ENCODE peak calls at places on chromosomes 11 and 22, in seven cellular contexts. One of them, this sample, is unnamed.

GRCh38 chr11:29119691-29120328 is 897.0 kb downstream of the KCNA4 start:
- DNase-seq in SK-N-SH: no peak
- DNase-seq in HCT116: no peak
- DNase-seq in endothelial cell of umbilical vein: peak; percentile 99
- DNase-seq in K562: no peak
- DNase-seq in GM12878: no peak
- DNase-seq in HepG2: no peak
- DNase-seq in this sample: no peak

GRCh38 chr22:46071451-46072029 is 78.8 kb upstream of the PPARA start:
- DNase-seq in K562: no peak
- DNase-seq in endothelial cell of umbilical vein: peak; percentile 92
- DNase-seq in HepG2: no peak
- DNase-seq in HCT116: peak; percentile 80
- DNase-seq in SK-N-SH: peak; percentile 88
- DNase-seq in GM12878: no peak
- DNase-seq in this sample: no peak

GRCh38 chr11:120354779-120355178 is 18.6 kb downstream of the ARHGEF12 start:
- DNase-seq in endothelial cell of umbilical vein: no peak
- DNase-seq in K562: no peak
- DNase-seq in HCT116: no peak
- DNase-seq in HepG2: peak; percentile 22
- DNase-seq in SK-N-SH: no peak
- DNase-seq in GM12878: no peak
- DNase-seq in this sample: no peak

GRCh38 chr11:66106786-66107599 is 36.9 kb downstream of the PACS1 start:
- DNase-seq in GM12878: no peak
- DNase-seq in HCT116: no peak
- DNase-seq in K562: no peak
- DNase-seq in endothelial cell of umbilical vein: no peak
- DNase-seq in HepG2: peak; percentile 42
- DNase-seq in SK-N-SH: no peak
- DNase-seq in this sample: no peak

GRCh38 chr11:67534070-67534679 is 10.9 kb upstream of the CABP2 start:
- DNase-seq in HCT116: peak; percentile 21
- DNase-seq in endothelial cell of umbilical vein: no peak
- DNase-seq in SK-N-SH: no peak
- DNase-seq in GM12878: no peak
- DNase-seq in K562: no peak
- DNase-seq in HepG2: no peak
- DNase-seq in this sample: no peak

GRCh38 chr22:26894766-26895485 is 237.5 kb downstream of the MIAT start:
- DNase-seq in HepG2: peak; percentile 37
- DNase-seq in HCT116: peak; percentile 4
- DNase-seq in endothelial cell of umbilical vein: peak; percentile 88
- DNase-seq in GM12878: no peak
- DNase-seq in K562: no peak
- DNase-seq in SK-N-SH: no peak
- DNase-seq in this sample: no peak

GRCh38 chr22:44358723-44359440 is 46.1 kb upstream of the SHISAL1 start:
- DNase-seq in GM12878: no peak
- DNase-seq in K562: no peak
- DNase-seq in endothelial cell of umbilical vein: no peak
- DNase-seq in SK-N-SH: no peak
- DNase-seq in HepG2: no peak
- DNase-seq in HCT116: no peak
- DNase-seq in this sample: no peak

GRCh38 chr11:75427181-75427580 is 5.8 kb downstream of the KLHL35 start:
- DNase-seq in HCT116: no peak
- DNase-seq in SK-N-SH: no peak
- DNase-seq in K562: no peak
- DNase-seq in endothelial cell of umbilical vein: no peak
- DNase-seq in GM12878: no peak
- DNase-seq in HepG2: no peak
- DNase-seq in this sample: no peak

GRCh38 chr11:8335683-8336082 is 72.0 kb upstream of the LMO1 start:
- DNase-seq in HCT116: no peak
- DNase-seq in K562: no peak
- DNase-seq in HepG2: no peak
- DNase-seq in endothelial cell of umbilical vein: no peak
- DNase-seq in GM12878: no peak
- DNase-seq in SK-N-SH: no peak
- DNase-seq in this sample: no peak

GRCh38 chr11:96260067-96260511 is 82.9 kb downstream of the MAML2 start:
- DNase-seq in HepG2: no peak
- DNase-seq in GM12878: no peak
- DNase-seq in K562: peak; percentile 72
- DNase-seq in SK-N-SH: no peak
- DNase-seq in HCT116: no peak
- DNase-seq in endothelial cell of umbilical vein: no peak
- DNase-seq in this sample: no peak

GRCh38 chr11:61082931-61083531 is 19.3 kb upstream of the CD5 start:
- DNase-seq in K562: no peak
- DNase-seq in HepG2: no peak
- DNase-seq in GM12878: no peak
- DNase-seq in HCT116: no peak
- DNase-seq in SK-N-SH: no peak
- DNase-seq in endothelial cell of umbilical vein: no peak
- DNase-seq in this sample: no peak

GRCh38 chr11:119375629-119376196 is 5.8 kb downstream of the USP2 start:
- DNase-seq in SK-N-SH: peak; percentile 45
- DNase-seq in GM12878: no peak
- DNase-seq in HCT116: no peak
- DNase-seq in K562: peak; percentile 59
- DNase-seq in HepG2: peak; percentile 58
- DNase-seq in endothelial cell of umbilical vein: no peak
- DNase-seq in this sample: no peak

GRCh38 chr11:57320067-57320718 is 4.6 kb downstream of the TNKS1BP1 start:
- DNase-seq in SK-N-SH: no peak
- DNase-seq in endothelial cell of umbilical vein: no peak
- DNase-seq in K562: no peak
- DNase-seq in GM12878: no peak
- DNase-seq in HCT116: no peak
- DNase-seq in HepG2: no peak
- DNase-seq in this sample: no peak

GRCh38 chr11:69750875-69751597 is 24.1 kb downstream of the FGF4 start:
- DNase-seq in HepG2: no peak
- DNase-seq in HCT116: no peak
- DNase-seq in SK-N-SH: no peak
- DNase-seq in GM12878: no peak
- DNase-seq in K562: no peak
- DNase-seq in endothelial cell of umbilical vein: no peak
- DNase-seq in this sample: no peak

GRCh38 chr11:17381156-17381555 is 7.3 kb downstream of the KCNJ11 start:
- DNase-seq in K562: no peak
- DNase-seq in endothelial cell of umbilical vein: no peak
- DNase-seq in GM12878: no peak
- DNase-seq in HCT116: no peak
- DNase-seq in HepG2: no peak
- DNase-seq in SK-N-SH: no peak
- DNase-seq in this sample: no peak

GRCh38 chr11:47986742-47987141 is 6.4 kb downstream of the PTPRJ start:
- DNase-seq in SK-N-SH: no peak
- DNase-seq in GM12878: no peak
- DNase-seq in K562: no peak
- DNase-seq in HCT116: peak; percentile 79
- DNase-seq in HepG2: no peak
- DNase-seq in endothelial cell of umbilical vein: no peak
- DNase-seq in this sample: no peak
- H3K9ac ChIP-seq in SK-N-SH: no peak overlapping the region
- H3K9ac ChIP-seq in GM12878: no peak overlapping the region
- H3K9ac ChIP-seq in K562: no peak overlapping the region
- H3K9ac ChIP-seq in HCT116: peak overlapping the region; percentile 15
- H3K9ac ChIP-seq in HepG2: no peak overlapping the region
- H3K9ac ChIP-seq in endothelial cell of umbilical vein: no peak overlapping the region
- H3K9ac ChIP-seq in this sample: no peak overlapping the region

GRCh38 chr22:20116376-20116950 is 559 bp downstream of the RANBP1 start:
- DNase-seq in SK-N-SH: no peak
- DNase-seq in GM12878: no peak
- DNase-seq in endothelial cell of umbilical vein: no peak
- DNase-seq in K562: no peak
- DNase-seq in HCT116: no peak
- DNase-seq in HepG2: no peak
- DNase-seq in this sample: no peak

GRCh38 chr22:20112623-20113511 is 3.0 kb upstream of the RANBP1 start:
- DNase-seq in HCT116: no peak
- DNase-seq in SK-N-SH: no peak
- DNase-seq in GM12878: no peak
- DNase-seq in endothelial cell of umbilical vein: no peak
- DNase-seq in HepG2: no peak
- DNase-seq in K562: no peak
- DNase-seq in this sample: no peak

GRCh38 chr22:20113551-20114310 is 2.2 kb upstream of the RANBP1 start:
- DNase-seq in endothelial cell of umbilical vein: no peak
- DNase-seq in HCT116: no peak
- DNase-seq in HepG2: no peak
- DNase-seq in K562: no peak
- DNase-seq in SK-N-SH: no peak
- DNase-seq in GM12878: no peak
- DNase-seq in this sample: no peak

GRCh38 chr22:20115691-20116375 is at the start of gene RANBP1:
- DNase-seq in K562: peak; percentile 68
- DNase-seq in endothelial cell of umbilical vein: no peak
- DNase-seq in HepG2: no peak
- DNase-seq in SK-N-SH: no peak
- DNase-seq in HCT116: no peak
- DNase-seq in GM12878: no peak
- DNase-seq in this sample: no peak

GRCh38 chr22:20114506-20115475 is 1.1 kb upstream of the RANBP1 start:
- DNase-seq in HepG2: no peak
- DNase-seq in K562: no peak
- DNase-seq in HCT116: no peak
- DNase-seq in endothelial cell of umbilical vein: no peak
- DNase-seq in GM12878: no peak
- DNase-seq in SK-N-SH: no peak
- DNase-seq in this sample: no peak
- TF ChIP-seq POLR2AphosphoS5 in HepG2: no peak
- TF ChIP-seq POLR2AphosphoS5 in K562: no peak
- TF ChIP-seq POLR2AphosphoS5 in HCT116: no peak
- TF ChIP-seq POLR2AphosphoS5 in endothelial cell of umbilical vein: no peak
- TF ChIP-seq POLR2AphosphoS5 in GM12878: no peak
- TF ChIP-seq POLR2AphosphoS5 in SK-N-SH: no peak
- TF ChIP-seq POLR2AphosphoS5 in this sample: no peak

DNA sequence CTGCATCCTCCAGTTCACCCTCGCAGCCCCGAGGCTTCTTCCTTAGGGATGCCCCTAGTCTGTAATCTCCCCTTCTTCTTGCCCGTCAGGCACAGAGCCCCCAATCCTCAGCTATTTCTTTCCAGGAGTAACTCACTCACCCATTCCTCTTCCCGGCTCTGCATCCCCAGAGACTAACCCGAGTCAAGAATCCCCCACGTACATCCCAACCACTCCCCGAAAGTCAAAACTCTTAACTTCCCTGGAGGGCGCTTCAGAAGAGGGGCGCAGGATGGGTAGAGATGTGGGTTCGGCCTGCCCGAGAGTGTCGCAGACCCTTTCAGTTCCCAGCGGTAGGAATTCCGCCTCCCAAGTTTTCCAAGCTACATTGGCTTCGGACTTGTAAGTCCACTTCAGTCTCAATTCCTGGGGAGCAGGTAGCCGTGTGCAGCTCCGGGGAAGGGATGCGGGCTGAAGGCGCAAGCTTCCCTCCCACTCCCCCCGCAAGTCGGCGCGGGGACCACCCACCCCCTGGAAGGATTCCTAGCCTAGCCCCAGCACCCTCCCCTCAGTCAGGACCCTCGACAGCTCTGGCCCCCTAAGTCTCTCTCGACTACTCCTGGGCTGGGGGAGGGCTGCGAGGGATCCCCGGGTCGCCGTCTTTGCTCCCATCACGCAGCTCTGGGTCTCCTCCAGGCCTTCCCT is 871 bp downstream of the BDNF start:
- DNase-seq in K562: no peak
- DNase-seq in SK-N-SH: peak; percentile 47
- DNase-seq in endothelial cell of umbilical vein: peak; percentile 74
- DNase-seq in HepG2: no peak
- DNase-seq in HCT116: no peak
- DNase-seq in GM12878: no peak
- DNase-seq in this sample: no peak
- H3K9ac ChIP-seq in K562: no peak overlapping the region
- H3K9ac ChIP-seq in SK-N-SH: peak overlapping the region; percentile 89
- H3K9ac ChIP-seq in endothelial cell of umbilical vein: peak overlapping the region; percentile 89
- H3K9ac ChIP-seq in HepG2: no peak overlapping the region
- H3K9ac ChIP-seq in HCT116: peak overlapping the region; percentile 77
- H3K9ac ChIP-seq in GM12878: no peak overlapping the region
- H3K9ac ChIP-seq in this sample: no peak overlapping the region

GRCh38 chr11:63920126-63920869 is 3.3 kb upstream of the RCOR2 start:
- DNase-seq in endothelial cell of umbilical vein: no peak
- DNase-seq in HepG2: peak; percentile 60
- DNase-seq in SK-N-SH: peak; percentile 62
- DNase-seq in HCT116: no peak
- DNase-seq in K562: no peak
- DNase-seq in GM12878: no peak
- DNase-seq in this sample: no peak

GRCh38 chr11:63918576-63919171 is 1.7 kb upstream of the RCOR2 start:
- DNase-seq in SK-N-SH: peak; percentile 56
- DNase-seq in HCT116: no peak
- DNase-seq in GM12878: no peak
- DNase-seq in K562: peak; percentile 55
- DNase-seq in endothelial cell of umbilical vein: no peak
- DNase-seq in HepG2: no peak
- DNase-seq in this sample: no peak

GRCh38 chr11:63920870-63921417 is 4.0 kb upstream of the RCOR2 start:
- DNase-seq in HCT116: no peak
- DNase-seq in HepG2: no peak
- DNase-seq in GM12878: no peak
- DNase-seq in endothelial cell of umbilical vein: no peak
- DNase-seq in K562: peak; percentile 73
- DNase-seq in SK-N-SH: no peak
- DNase-seq in this sample: no peak

GRCh38 chr11:63917685-63918523 is 940 bp upstream of the RCOR2 start:
- DNase-seq in SK-N-SH: peak; percentile 92
- DNase-seq in HCT116: peak; percentile 68
- DNase-seq in HepG2: peak; percentile 43
- DNase-seq in GM12878: no peak
- DNase-seq in K562: peak; percentile 85
- DNase-seq in endothelial cell of umbilical vein: no peak
- DNase-seq in this sample: no peak

DNA sequence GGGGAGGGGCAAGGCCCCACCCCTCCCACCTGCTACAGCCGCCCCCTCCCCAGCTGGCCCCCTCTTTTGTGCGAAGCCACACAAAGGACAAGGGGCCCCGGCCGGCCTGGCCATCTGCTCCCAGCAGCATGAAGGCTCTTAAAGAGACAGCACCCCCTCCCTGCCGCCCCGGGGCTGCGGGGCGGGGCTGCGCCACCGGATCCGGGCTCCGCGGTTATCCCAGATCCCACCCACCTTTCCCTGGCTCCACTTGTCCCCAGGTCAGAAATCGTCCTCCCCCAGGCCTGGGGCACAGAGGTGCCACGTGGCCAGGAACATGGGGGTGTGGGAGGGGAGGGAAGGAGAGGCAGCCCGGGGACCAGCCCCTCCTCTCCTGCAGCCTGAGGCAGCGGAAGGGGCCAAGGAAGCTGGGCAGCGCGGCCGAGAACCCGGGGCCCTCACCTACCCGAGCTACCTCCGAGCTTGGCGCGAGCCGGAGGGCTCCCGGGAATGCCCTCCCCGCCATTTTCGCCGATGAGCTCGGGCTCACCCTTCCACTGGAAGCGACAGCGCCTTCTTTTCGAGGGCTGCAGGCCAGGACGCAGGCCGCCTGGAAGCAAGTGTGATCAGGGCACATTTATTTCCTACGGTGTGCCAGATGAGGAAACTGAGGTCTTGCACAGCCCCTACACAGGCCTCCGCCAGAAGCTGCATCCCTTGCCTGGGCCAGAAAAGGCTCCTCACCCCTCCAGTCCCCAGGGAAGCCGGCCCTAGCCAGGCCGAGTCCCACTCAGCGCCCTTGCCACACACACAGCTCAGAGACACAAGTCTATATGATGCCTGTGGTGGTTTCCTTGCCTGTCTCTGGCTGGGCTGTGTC is 2.5 kb upstream of the RCOR2 start:
- DNase-seq in SK-N-SH: peak; percentile 55
- DNase-seq in HepG2: peak; percentile 76
- DNase-seq in GM12878: no peak
- DNase-seq in K562: peak; percentile 61
- DNase-seq in HCT116: no peak
- DNase-seq in endothelial cell of umbilical vein: no peak
- DNase-seq in this sample: no peak
- TF ChIP-seq POLR2AphosphoS5 in SK-N-SH: no peak
- TF ChIP-seq POLR2AphosphoS5 in HepG2: peak; percentile 43
- TF ChIP-seq POLR2AphosphoS5 in GM12878: no peak
- TF ChIP-seq POLR2AphosphoS5 in K562: no peak
- TF ChIP-seq POLR2AphosphoS5 in HCT116: peak; percentile 64
- TF ChIP-seq POLR2AphosphoS5 in endothelial cell of umbilical vein: no peak
- TF ChIP-seq POLR2AphosphoS5 in this sample: no peak